ENCODE peak calls at places on chromosome 5, in five cellular contexts. V is HCT116, A is IMR-90, U is Panc1, K is stomach. I is an unnamed sample.

GRCh38 chr5:130471-131175 is 38.7 kb downstream of the PLEKHG4B start:
- DNase-seq in V (no peak), A (peak; percentile 72), U (no peak), K (no peak), I (no peak)

GRCh38 chr5:53009816-53010215 is 20.7 kb downstream of the ITGA2 start:
- DNase-seq in V (no peak), K (no peak), U (no peak), A (no peak), I (no peak)

GRCh38 chr5:167921796-167922195 is 369.6 kb upstream of the WWC1 start:
- DNase-seq in V (no peak), K (no peak), A (no peak), U (no peak), I (no peak)

GRCh38 chr5:58871648-58872242 is 288.9 kb downstream of the RAB3C start:
- DNase-seq in A (peak; percentile 36), U (no peak), K (no peak), V (peak; percentile 28), I (no peak)

GRCh38 chr5:149434162-149435014 is 55.3 kb upstream of the IL17B start:
- DNase-seq in K (peak; percentile 74), V (no peak), A (peak; percentile 82), U (peak; percentile 50), I (peak; percentile 73)

GRCh38 chr5:14806452-14806851 is 65.1 kb downstream of the ANKH start:
- DNase-seq in V (no peak), U (no peak), A (peak; percentile 89), K (no peak), I (no peak)

GRCh38 chr5:173045481-173045880 is 10.7 kb upstream of the CREBRF start:
- DNase-seq in A (no peak), V (no peak), K (peak; percentile 41), U (no peak), I (no peak)

GRCh38 chr5:153959134-153959957 is 79.4 kb downstream of the FAM114A2 start:
- DNase-seq in A (peak; percentile 45), V (no peak), K (no peak), U (no peak), I (no peak)

GRCh38 chr5:122078116-122078865 is at the start of gene LOX:
- DNase-seq in A (peak; percentile 98), V (no peak), U (no peak), K (peak; percentile 50), I (peak; percentile 64)

GRCh38 chr5:37272564-37272963 is 23.4 kb upstream of the CPLANE1 start:
- DNase-seq in U (no peak), A (peak; percentile 2), V (no peak), K (peak; percentile 59), I (no peak)

GRCh38 chr5:1268666-1269065 is 26.2 kb downstream of the TERT start:
- DNase-seq in A (no peak), K (no peak), V (no peak), U (no peak), I (no peak)

GRCh38 chr5:169065400-169065799 is 235.5 kb downstream of the SLIT3 start:
- DNase-seq in K (no peak), A (no peak), U (no peak), V (no peak), I (no peak)

GRCh38 chr5:54616031-54616430 is 98.5 kb downstream of the SNX18 start:
- DNase-seq in V (no peak), K (peak; percentile 43), U (no peak), A (peak; percentile 89), I (no peak)

GRCh38 chr5:114223866-114224265 is 138.0 kb upstream of the KCNN2 start:
- DNase-seq in V (peak; percentile 22), A (no peak), K (no peak), U (no peak), I (no peak)

GRCh38 chr5:85049020-85049419 is 664.3 kb upstream of the EDIL3 start:
- DNase-seq in U (no peak), K (no peak), V (peak; percentile 8), A (peak; percentile 70), I (no peak)

GRCh38 chr5:2805080-2805479 is 53.6 kb upstream of the IRX2 start:
- DNase-seq in V (no peak), A (no peak), K (peak; percentile 60), U (no peak), I (no peak)

GRCh38 chr5:113212244-113212920 is 222.4 kb downstream of the TSSK1B start:
- DNase-seq in V (no peak), U (no peak), K (no peak), A (peak; percentile 73), I (no peak)

GRCh38 chr5:156912869-156913268 is 50.2 kb downstream of the TIMD4 start:
- DNase-seq in A (no peak), V (no peak), K (no peak), U (no peak), I (no peak)
- H3K4me3 ChIP-seq in A (no peak overlapping the region), V (no peak overlapping the region), K (no peak overlapping the region), U (no peak overlapping the region), I (no peak overlapping the region)

DNA sequence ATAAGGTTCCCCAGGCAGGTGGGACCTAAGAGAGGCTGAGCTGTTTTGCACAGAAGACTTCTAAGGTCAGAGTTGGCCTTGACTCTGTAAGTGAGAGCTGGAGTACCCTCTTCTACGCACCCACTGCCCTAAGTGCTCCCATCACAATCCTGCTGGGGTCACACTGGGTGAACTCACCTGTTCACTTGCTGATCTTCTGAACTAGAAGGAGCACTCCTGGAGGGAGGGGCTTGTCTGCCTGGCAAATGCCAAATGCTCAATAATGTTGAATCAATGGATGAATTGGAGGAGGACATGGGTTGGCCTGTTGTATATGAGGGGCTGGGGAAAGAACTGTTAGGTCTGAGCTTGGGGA is 43.1 kb downstream of the CXXC5 start:
- DNase-seq in K (no peak), U (no peak), V (no peak), A (no peak), I (no peak)
- H3K4me1 ChIP-seq in K (peaks cover 66% of the 10 kb centered on the region), U (peaks cover 39% of the 10 kb centered on the region), V (peaks cover 9% of the 10 kb centered on the region), A (peaks cover 36% of the 10 kb centered on the region), I (peaks cover 39% of the 10 kb centered on the region)

DNA sequence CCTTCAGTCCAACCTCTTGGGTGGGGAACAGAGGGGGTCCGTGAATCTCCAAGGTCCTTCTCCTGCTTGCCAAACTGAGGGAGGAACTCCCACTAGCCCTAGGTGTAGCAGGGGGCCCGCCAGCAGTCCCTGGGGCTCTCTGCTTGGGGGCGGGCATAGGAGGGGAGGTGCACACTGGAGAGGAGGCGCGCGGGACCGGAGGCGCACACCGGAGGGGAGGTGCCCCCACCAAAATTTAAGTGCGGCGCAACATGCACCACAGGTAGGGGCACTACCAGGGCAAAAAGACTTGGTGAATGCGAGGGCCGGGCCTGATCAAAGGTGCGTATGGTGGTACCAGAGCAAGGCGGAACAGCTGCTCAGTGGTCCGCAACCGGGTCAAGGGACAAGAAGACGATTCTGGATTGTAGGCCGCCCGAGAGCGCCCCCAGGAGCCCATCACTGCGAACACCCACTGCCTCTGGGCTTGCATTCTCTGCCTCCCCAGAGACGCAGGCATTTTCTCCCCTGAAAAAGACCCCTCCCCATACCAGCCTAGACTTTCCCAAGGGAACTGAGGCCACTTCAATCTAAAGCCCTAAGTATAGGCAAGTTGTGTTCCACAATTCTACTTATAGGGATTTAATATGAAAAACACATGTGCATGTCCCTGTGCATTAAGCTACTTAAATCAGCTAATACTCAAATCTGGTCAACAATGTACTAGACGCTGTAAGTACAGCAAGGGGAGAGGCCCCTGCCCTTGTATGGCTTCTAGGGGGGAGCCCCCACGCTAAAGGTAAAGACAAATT is 50.6 kb downstream of the TGFBI start:
- DNase-seq in V (no peak), U (no peak), A (no peak), K (no peak), I (no peak)
- H3K4me3 ChIP-seq in V (no peak overlapping the region), U (no peak overlapping the region), A (peak overlapping the region; percentile 41), K (no peak overlapping the region), I (peak overlapping the region; percentile 66)

GRCh38 chr5:119276976-119277375 is 78.8 kb upstream of the TNFAIP8 start:
- DNase-seq in U (no peak), A (no peak), K (no peak), V (no peak), I (no peak)
- H3K4me1 ChIP-seq in U (peaks cover 18% of the 10 kb centered on the region), A (peaks cover 13% of the 10 kb centered on the region), K (peaks cover 50% of the 10 kb centered on the region), V (peaks cover 38% of the 10 kb centered on the region), I (peaks cover 37% of the 10 kb centered on the region)

GRCh38 chr5:67537439-67538342 is 341.1 kb upstream of the CD180 start:
- DNase-seq in U (no peak), A (no peak), V (no peak), K (no peak), I (no peak)
- H3K4me3 ChIP-seq in U (no peak overlapping the region), A (peak overlapping the region; percentile 27), V (no peak overlapping the region), K (peak overlapping the region; percentile 9), I (peak overlapping the region; percentile 67)

GRCh38 chr5:150613991-150614650 is 26.3 kb upstream of the SYNPO start:
- DNase-seq in V (no peak), A (no peak), U (no peak), K (no peak), I (no peak)

GRCh38 chr5:150611026-150611425 is 29.4 kb upstream of the SYNPO start:
- DNase-seq in A (no peak), K (no peak), V (no peak), U (no peak), I (no peak)

GRCh38 chr5:150612905-150613670 is 27.4 kb upstream of the SYNPO start:
- DNase-seq in K (no peak), U (no peak), V (no peak), A (no peak), I (no peak)

GRCh38 chr5:150614651-150615040 is 25.8 kb upstream of the SYNPO start:
- DNase-seq in A (no peak), K (no peak), V (no peak), U (no peak), I (no peak)

DNA sequence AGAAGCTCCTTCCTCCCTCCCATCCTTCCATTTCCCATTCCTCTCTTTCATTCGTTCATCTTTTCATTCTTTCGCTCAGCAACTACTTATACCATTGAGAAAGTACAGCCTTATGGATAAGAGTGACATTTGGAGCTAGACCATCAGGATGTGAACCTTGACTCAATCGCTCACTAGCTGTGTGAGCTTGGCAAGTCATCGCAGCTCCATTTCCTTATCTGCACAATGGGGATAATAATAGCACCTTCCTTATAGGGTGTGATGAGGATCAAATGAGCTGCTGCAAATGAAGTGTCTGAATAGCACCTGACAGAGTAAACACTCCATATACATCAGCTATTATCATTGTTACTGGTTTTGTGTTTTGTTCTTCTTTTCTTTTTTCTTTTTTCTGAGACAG is 28.1 kb upstream of the SYNPO start:
- DNase-seq in A (no peak), U (no peak), K (no peak), V (no peak), I (no peak)
- H3K4me1 ChIP-seq in A (peaks cover 8% of the 10 kb centered on the region), U (peaks cover 37% of the 10 kb centered on the region), K (peaks cover 80% of the 10 kb centered on the region), V (peaks cover 29% of the 10 kb centered on the region), I (peaks cover 92% of the 10 kb centered on the region)

DNA sequence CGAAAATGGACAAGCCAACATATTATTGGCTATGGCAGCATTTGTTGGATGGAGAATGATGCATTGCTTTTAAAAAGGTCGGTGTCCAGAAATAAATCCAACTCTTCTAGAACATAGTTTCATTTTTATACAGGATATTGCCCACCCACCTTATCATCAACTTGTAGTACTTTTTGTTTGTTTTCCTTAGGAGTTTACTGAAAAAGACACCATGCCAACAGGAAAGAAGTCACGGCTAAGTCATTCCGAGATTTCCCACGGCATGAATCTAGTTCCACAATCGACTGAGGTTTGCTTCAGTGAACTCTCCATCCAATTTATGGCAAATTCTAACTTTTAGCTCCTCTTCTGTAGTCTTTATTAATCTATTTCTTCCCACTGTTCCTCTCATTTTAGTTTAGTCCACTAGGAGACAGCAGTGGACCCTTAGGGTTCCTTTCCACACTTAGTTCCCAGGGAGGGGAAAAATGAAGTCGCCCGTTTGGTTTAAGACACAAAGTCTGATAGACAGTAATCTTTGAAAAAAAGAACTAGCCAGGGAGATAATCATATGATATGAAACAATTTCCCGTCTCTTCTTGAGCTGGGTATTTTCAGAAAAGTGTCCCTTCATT is 237.5 kb downstream of the AP3B1 start:
- DNase-seq in K (no peak), U (no peak), V (no peak), A (no peak), I (no peak)
- H3K4me3 ChIP-seq in K (no peak overlapping the region), U (no peak overlapping the region), V (no peak overlapping the region), A (no peak overlapping the region), I (peak overlapping the region; percentile 29)